ENCODE peak calls at places on chromosomes 6 and 20, in five cellular contexts. I, P, Z, E and B are unnamed samples.

GRCh38 chr6:156269751-156270369 is 507.3 kb upstream of the ARID1B start:
- DNase-seq in I (no peak), P (no peak), Z (no peak), E (peak), B (no peak)

GRCh38 chr6:118632359-118632758 is 19.0 kb downstream of the CEP85L start:
- DNase-seq in I (no peak), P (no peak), Z (no peak), E (no peak), B (no peak)

GRCh38 chr20:57269148-57269984 is 2.9 kb upstream of the BMP7 start:
- DNase-seq in I (no peak), P (no peak), Z (no peak), E (no peak), B (no peak)

GRCh38 chr6:41439524-41440418 is 104.4 kb downstream of the NCR2 start:
- DNase-seq in I (no peak), P (no peak), Z (no peak), E (no peak), B (no peak)

GRCh38 chr6:81843302-81843701 is 90.8 kb upstream of the TENT5A start:
- DNase-seq in I (no peak), P (no peak), Z (no peak), E (no peak), B (no peak)

GRCh38 chr6:38436726-38437465 is 202.8 kb downstream of the BTBD9 start:
- DNase-seq in I (no peak), P (no peak), Z (no peak), E (no peak), B (no peak)

GRCh38 chr6:24766685-24767462 is 7.9 kb upstream of the GMNN start:
- DNase-seq in I (no peak), P (no peak), Z (no peak), E (no peak), B (no peak)

GRCh38 chr6:1524040-1524480 is 85.7 kb upstream of the FOXC1 start:
- DNase-seq in I (peak), P (peak), Z (peak), E (peak), B (peak)

GRCh38 chr6:5556011-5556410 is 294.7 kb downstream of the FARS2 start:
- DNase-seq in I (no peak), P (no peak), Z (no peak), E (no peak), B (no peak)

GRCh38 chr6:116210750-116211425 is 43.0 kb downstream of the TSPYL4 start:
- DNase-seq in I (no peak), P (peak), Z (no peak), E (no peak), B (no peak)

GRCh38 chr6:149114167-149114566 is 203.3 kb upstream of the TAB2 start:
- DNase-seq in I (no peak), P (no peak), Z (no peak), E (no peak), B (no peak)

GRCh38 chr6:37141291-37142046 is 28.5 kb upstream of the PIM1 start:
- DNase-seq in I (no peak), P (no peak), Z (no peak), E (no peak), B (peak)

GRCh38 chr6:108750801-108751200 is 97.4 kb upstream of the ARMC2 start:
- DNase-seq in I (no peak), P (no peak), Z (no peak), E (no peak), B (no peak)

GRCh38 chr6:154537486-154537885 is 27.0 kb upstream of the CNKSR3 start:
- DNase-seq in I (no peak), P (no peak), Z (no peak), E (no peak), B (no peak)

GRCh38 chr6:14881399-14881798 is 364.5 kb upstream of the JARID2 start:
- DNase-seq in I (no peak), P (no peak), Z (no peak), E (no peak), B (no peak)

GRCh38 chr6:167093922-167094432 is 28.9 kb upstream of the CCR6 start:
- DNase-seq in I (no peak), P (no peak), Z (no peak), E (peak), B (no peak)

GRCh38 chr6:165985926-165986646 is 181.6 kb downstream of the TBXT start:
- DNase-seq in I (no peak), P (no peak), Z (no peak), E (no peak), B (no peak)

GRCh38 chr20:39036011-39036410 is 73.9 kb downstream of the DHX35 start:
- DNase-seq in I (no peak), P (no peak), Z (no peak), E (no peak), B (no peak)

GRCh38 chr6:137882225-137882961 is 15.3 kb downstream of the TNFAIP3 start:
- DNase-seq in I (no peak), P (no peak), Z (no peak), E (no peak), B (no peak)

GRCh38 chr6:1311400-1312192 is at the start of gene FOXQ1:
- DNase-seq in I (peak), P (no peak), Z (no peak), E (no peak), B (no peak)

GRCh38 chr6:19906161-19906560 is 69.0 kb downstream of the ID4 start:
- DNase-seq in I (no peak), P (no peak), Z (no peak), E (no peak), B (no peak)

GRCh38 chr6:108403260-108403659 is 108.4 kb downstream of the AFG1L start:
- DNase-seq in I (no peak), P (no peak), Z (no peak), E (no peak), B (no peak)

GRCh38 chr6:136582702-136583471 is 32.7 kb upstream of the MAP7 start:
- DNase-seq in I (no peak), P (no peak), Z (no peak), E (no peak), B (no peak)

GRCh38 chr6:13407709-13408695 is 79.4 kb downstream of the GFOD1 start:
- DNase-seq in I (no peak), P (no peak), Z (no peak), E (no peak), B (no peak)

GRCh38 chr6:168532070-168532469 is 91.1 kb downstream of the SMOC2 start:
- DNase-seq in I (no peak), P (peak), Z (no peak), E (no peak), B (no peak)

GRCh38 chr20:41173791-41174341 is 36.5 kb downstream of the PLCG1 start:
- DNase-seq in I (no peak), P (peak), Z (no peak), E (no peak), B (no peak)

GRCh38 chr6:131727467-131727866 is 16.6 kb upstream of the CTAGE9 start:
- DNase-seq in I (no peak), P (no peak), Z (no peak), E (no peak), B (no peak)

GRCh38 chr6:158417760-158418098 is 105.5 kb downstream of the TULP4 start:
- DNase-seq in I (no peak), P (no peak), Z (no peak), E (no peak), B (no peak)

GRCh38 chr6:105941616-105942412 is 144.3 kb upstream of the PRDM1 start:
- DNase-seq in I (no peak), P (no peak), Z (no peak), E (no peak), B (no peak)